ENCODE peak calls at places on chromosomes 7 and 10, in eight cellular contexts. Q, Y, R, F, B, M, H and D are unnamed samples.

GRCh38 chr7:78225534-78225933 is 427.0 kb downstream of the PHTF2 start:
- DNase-seq in F (no peak), R (no peak), B (no peak), H (no peak), M (no peak), Y (no peak), Q (no peak), D (no peak)

GRCh38 chr7:66352071-66352470 is 146.9 kb downstream of the TPST1 start:
- DNase-seq in F (peak), B (no peak), M (no peak), R (no peak), H (no peak), Q (no peak), Y (no peak), D (no peak)

GRCh38 chr7:87219545-87220025 is at the start of gene TMEM243:
- DNase-seq in R (peak), B (peak), F (peak), Q (peak), Y (peak), H (peak), M (peak), D (peak)

GRCh38 chr10:117476281-117476680 is 66.3 kb upstream of the EMX2 start:
- DNase-seq in M (no peak), Y (no peak), Q (no peak), R (no peak), H (no peak), F (no peak), B (no peak), D (no peak)

GRCh38 chr10:6667679-6668270 is 87.7 kb upstream of the PRKCQ start:
- DNase-seq in Y (no peak), H (no peak), B (peak), R (no peak), M (peak), Q (no peak), F (peak), D (no peak)

GRCh38 chr7:130921391-130922180 is 187.6 kb upstream of the KLF14 start:
- DNase-seq in R (peak), F (peak), H (peak), B (no peak), M (peak), Q (no peak), Y (no peak), D (no peak)

GRCh38 chr7:91348686-91349085 is 84.5 kb downstream of the FZD1 start:
- DNase-seq in H (no peak), R (no peak), F (no peak), Q (no peak), M (no peak), B (no peak), Y (no peak), D (no peak)

GRCh38 chr7:45663167-45663921 is 89.2 kb downstream of the ADCY1 start:
- DNase-seq in B (peak), Y (peak), R (peak), M (no peak), F (peak), Q (peak), H (no peak), D (peak)

GRCh38 chr10:3755440-3756359 is 29.3 kb downstream of the KLF6 start:
- DNase-seq in M (peak), Q (no peak), H (no peak), F (no peak), R (no peak), Y (no peak), B (peak), D (no peak)

GRCh38 chr7:33916357-33917081 is 11.2 kb downstream of the BMPER start:
- DNase-seq in R (no peak), Q (no peak), M (no peak), Y (no peak), H (peak), F (no peak), B (no peak), D (no peak)

GRCh38 chr10:99346247-99346646 is 17.1 kb downstream of the CNNM1 start:
- DNase-seq in F (no peak), M (no peak), Y (no peak), H (no peak), R (no peak), B (peak), Q (no peak), D (no peak)

DNA sequence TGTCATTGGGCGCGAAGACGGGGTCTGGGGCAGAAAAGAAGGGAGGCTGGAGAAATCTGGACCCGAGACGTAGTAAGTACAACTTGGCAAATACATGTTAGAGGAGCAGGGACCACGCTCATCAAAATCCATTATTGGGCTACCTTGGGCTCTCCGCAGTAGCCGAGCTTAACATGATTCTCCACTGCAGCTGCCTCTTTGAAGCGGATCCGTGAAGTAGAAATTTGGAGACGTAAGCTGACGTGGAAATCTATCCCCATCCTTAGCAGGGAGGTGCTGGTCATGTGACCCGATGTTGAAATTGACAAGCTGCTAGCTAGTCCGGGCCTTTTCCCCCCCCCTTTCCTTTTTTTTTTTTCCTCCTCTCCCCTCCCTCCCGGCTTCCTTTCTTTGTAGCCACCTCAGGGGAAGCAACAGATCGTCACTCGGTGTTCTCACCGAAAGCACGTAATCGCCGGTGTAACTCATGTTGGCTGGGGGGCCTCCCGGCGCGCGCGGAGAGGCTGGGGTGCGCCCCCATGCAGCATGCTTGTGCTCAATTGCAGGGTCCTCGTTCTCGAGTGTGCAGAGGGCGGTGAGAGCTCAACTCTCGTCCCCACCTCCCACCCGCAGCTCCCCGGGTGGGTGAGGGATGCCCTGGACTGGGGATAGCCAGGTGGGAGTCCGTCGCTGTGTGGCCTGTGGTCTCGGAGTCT is at the start of gene HOXA11:
- DNase-seq in F (no peak), H (no peak), B (no peak), R (no peak), M (peak), Q (no peak), Y (no peak), D (peak)
- TF ChIP-seq POLR2A in F (no peak), H (no peak), B (no peak), R (no peak), M (peak), Q (no peak), Y (no peak), D (no peak)

DNA sequence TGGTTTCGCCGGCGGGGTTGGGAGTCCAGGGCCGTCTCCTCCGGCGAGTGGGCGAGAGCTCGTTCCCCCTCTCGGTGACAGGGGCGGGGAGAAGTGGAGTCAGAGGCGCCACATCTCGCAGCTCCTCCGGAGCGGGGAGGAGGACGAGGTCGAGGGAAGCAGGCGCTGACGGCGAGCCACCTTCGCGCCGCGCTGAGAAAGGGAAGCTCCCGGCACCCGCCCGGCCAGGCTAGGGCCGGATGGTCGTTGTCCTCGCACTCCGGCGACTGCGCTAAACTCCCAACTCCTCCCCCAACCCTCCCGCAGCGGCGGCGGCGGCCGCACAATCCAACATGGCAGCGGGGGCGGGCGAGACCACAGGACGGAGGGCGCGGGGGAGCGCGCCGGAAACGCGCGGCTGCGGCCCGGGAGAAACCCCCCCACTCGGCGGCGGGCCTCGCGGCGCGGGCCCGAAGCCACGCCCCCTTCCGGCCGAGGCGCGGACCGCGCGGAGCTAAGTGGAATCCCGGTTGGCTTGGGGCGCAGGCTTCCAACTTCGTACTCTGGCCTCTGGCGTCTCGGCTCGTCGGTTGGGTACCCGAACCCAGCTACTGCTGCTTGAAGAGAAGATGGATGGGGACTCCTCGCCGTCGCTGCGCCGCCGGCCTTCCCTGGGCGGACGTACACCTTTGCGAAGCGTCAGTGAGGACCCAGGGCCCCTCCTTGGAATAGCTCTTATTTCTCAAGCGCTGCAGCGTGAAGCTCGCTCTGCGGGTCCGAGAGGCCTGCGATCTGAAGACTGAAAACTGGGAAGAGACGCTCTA is at the start of gene WASL:
- DNase-seq in R (peak), B (peak), F (peak), H (peak), Q (peak), Y (peak), M (peak), D (peak)
- TF ChIP-seq POLR2A in R (peak), B (peak), F (peak), H (peak), Q (peak), Y (peak), M (peak), D (peak)

DNA sequence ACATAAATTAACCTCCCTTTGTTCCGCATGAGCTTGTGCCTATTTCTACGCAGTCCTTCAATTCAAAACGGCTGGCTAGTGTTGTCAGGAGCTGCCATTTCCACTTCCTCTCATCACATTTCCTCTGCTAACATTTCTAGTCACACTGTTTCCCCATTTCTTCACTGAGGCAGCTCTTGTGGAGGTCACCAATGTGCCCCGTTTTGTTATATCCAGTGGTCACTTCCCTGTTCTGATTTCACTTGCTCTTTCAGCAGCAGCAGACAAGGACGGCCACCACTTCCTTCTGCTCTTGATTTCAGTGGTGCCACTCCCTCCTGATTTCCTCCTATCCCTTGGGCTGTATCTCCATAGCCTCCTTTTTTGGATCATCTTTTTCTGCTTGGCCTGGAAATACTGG is 64.8 kb upstream of the SEC61G start:
- DNase-seq in F (peak), Q (no peak), R (no peak), B (no peak), M (no peak), H (no peak), Y (no peak), D (no peak)
- TF ChIP-seq POLR2A in F (no peak), Q (no peak), R (no peak), B (no peak), M (no peak), H (no peak), Y (no peak), D (no peak)

GRCh38 chr7:100684534-100685042 is 9.5 kb downstream of the GIGYF1 start:
- DNase-seq in B (no peak), H (no peak), F (no peak), Q (no peak), M (no peak), R (no peak), Y (no peak), D (no peak)
- TF ChIP-seq POLR2A in B (no peak), H (no peak), F (no peak), Q (no peak), M (no peak), R (no peak), Y (no peak), D (no peak)

GRCh38 chr10:72320676-72321247 is 34.0 kb downstream of the DNAJB12 start:
- DNase-seq in B (peak), M (peak), Q (peak), H (peak), R (peak), F (peak), Y (peak), D (peak)
- TF ChIP-seq POLR2A in B (peak), M (no peak), Q (peak), H (no peak), R (no peak), F (peak), Y (no peak), D (no peak)